ENCODE peak calls at places on chromosomes 4 and X, in six cellular contexts. F is endothelial cell, H is neural crest cell, X is fibroblast of the aortic adventitia, E is fibroblast of mammary gland, K is BJ. J is an unnamed sample.

GRCh38 chrX:156002517-156002916 is 5.0 kb downstream of the IL9R start:
- DNase-seq in X (no peak), E (no peak), H (no peak), K (no peak), F (no peak), J (no peak)

GRCh38 chr4:138643827-138644226 is 371.8 kb upstream of the NOCT start:
- DNase-seq in X (peak), K (peak), F (no peak), E (peak), H (no peak), J (no peak)

GRCh38 chr4:37717575-37717974 is 31.4 kb upstream of the RELL1 start:
- DNase-seq in E (peak), K (no peak), X (peak), H (no peak), F (no peak), J (no peak)

GRCh38 chr4:1822568-1823544 is 29.8 kb downstream of the FGFR3 start:
- DNase-seq in K (no peak), H (no peak), X (no peak), E (no peak), F (no peak), J (no peak)

GRCh38 chr4:174483792-174484191 is 38.5 kb downstream of the HPGD start:
- DNase-seq in H (no peak), X (no peak), K (no peak), E (no peak), F (no peak), J (no peak)

GRCh38 chrX:110087485-110088356 is 84.8 kb downstream of the TMEM164 start:
- DNase-seq in X (peak), E (peak), F (no peak), H (no peak), K (peak), J (no peak)

GRCh38 chr4:169238445-169238844 is 32.3 kb downstream of the SH3RF1 start:
- DNase-seq in F (no peak), X (peak), E (peak), K (no peak), H (no peak), J (no peak)

GRCh38 chr4:3407930-3408792 is 33.6 kb upstream of the HGFAC start:
- DNase-seq in E (no peak), H (no peak), F (no peak), X (no peak), K (no peak), J (no peak)

GRCh38 chr4:19193274-19193962 is 1058.3 kb upstream of the SLIT2 start:
- DNase-seq in F (no peak), K (no peak), H (no peak), X (no peak), E (no peak), J (no peak)

GRCh38 chr4:119026662-119027444 is 108.8 kb upstream of the MYOZ2 start:
- DNase-seq in F (no peak), X (no peak), K (no peak), H (no peak), E (peak), J (no peak)

GRCh38 chrX:81586091-81586490 is 384.2 kb downstream of the SH3BGRL start:
- DNase-seq in X (no peak), K (no peak), H (no peak), E (no peak), F (no peak), J (no peak)

GRCh38 chr4:876780-877179 is 50.9 kb upstream of the CPLX1 start:
- DNase-seq in H (no peak), X (no peak), E (no peak), F (peak), K (no peak), J (no peak)

GRCh38 chr4:75673959-75674328 is 733 bp upstream of the G3BP2 start:
- DNase-seq in E (no peak), H (no peak), K (no peak), X (peak), F (no peak), J (no peak)

GRCh38 chr4:183499389-183499788 is 5.5 kb upstream of the ING2 start:
- DNase-seq in H (no peak), X (no peak), E (no peak), F (no peak), K (no peak), J (no peak)

GRCh38 chr4:129146639-129147038 is 50.7 kb downstream of the C4orf33 start:
- DNase-seq in K (no peak), F (no peak), E (no peak), X (no peak), H (no peak), J (no peak)

GRCh38 chr4:173917255-173917960 is 366.1 kb downstream of the FBXO8 start:
- DNase-seq in K (no peak), X (peak), F (no peak), H (no peak), E (peak), J (no peak)

GRCh38 chr4:165016971-165017370 is 14.8 kb upstream of the TRIM60 start:
- DNase-seq in K (no peak), E (peak), X (no peak), F (peak), H (no peak), J (no peak)

GRCh38 chr4:7341486-7342222 is 93.1 kb downstream of the PSAPL1 start:
- DNase-seq in X (no peak), H (no peak), K (no peak), F (no peak), E (no peak), J (no peak)

GRCh38 chr4:107094976-107095375 is 58.9 kb upstream of the DKK2 start:
- DNase-seq in F (no peak), K (no peak), H (no peak), X (peak), E (peak), J (no peak)

GRCh38 chr4:141002323-141002805 is 130.9 kb downstream of the RNF150 start:
- DNase-seq in K (peak), E (peak), H (no peak), X (no peak), F (no peak), J (no peak)

GRCh38 chrX:148915474-148915873 is 415.1 kb downstream of the AFF2 start:
- DNase-seq in E (no peak), F (no peak), H (no peak), K (no peak), X (no peak), J (peak)

GRCh38 chrX:46447384-46447783 is 97.8 kb downstream of the ZNF674 start:
- DNase-seq in F (no peak), K (no peak), X (no peak), E (peak), H (no peak), J (no peak)

GRCh38 chr4:117324851-117325491 is 239.6 kb upstream of the TRAM1L1 start:
- DNase-seq in H (no peak), F (no peak), E (peak), X (peak), K (peak), J (no peak)

GRCh38 chr4:152935138-152935537 is 985 bp upstream of the FHDC1 start:
- DNase-seq in H (no peak), X (no peak), F (no peak), E (no peak), K (no peak), J (peak)

GRCh38 chr4:182978152-182978827 is 61.1 kb upstream of the DCTD start:
- DNase-seq in X (peak), E (no peak), K (peak), H (no peak), F (no peak), J (no peak)

GRCh38 chr4:6695660-6696581 is 2.2 kb downstream of the S100P start:
- DNase-seq in E (no peak), K (no peak), X (no peak), H (no peak), F (no peak), J (no peak)

GRCh38 chrX:1545776-1546408 is 8.9 kb upstream of the P2RY8 start:
- DNase-seq in F (no peak), K (no peak), X (no peak), E (no peak), H (no peak), J (no peak)

GRCh38 chr4:112540695-112541094 is 24.7 kb upstream of the NEUROG2 start:
- DNase-seq in E (no peak), H (no peak), K (no peak), F (no peak), X (no peak), J (no peak)

GRCh38 chrX:131830400-131831184 is 192.5 kb upstream of the STK26 start:
- DNase-seq in E (peak), H (peak), K (no peak), F (peak), X (peak), J (no peak)

GRCh38 chrX:110741213-110741796 is 54.3 kb downstream of the CHRDL1 start:
- DNase-seq in H (no peak), X (peak), E (peak), K (no peak), F (no peak), J (no peak)

GRCh38 chr4:140188975-140189374 is 35.0 kb upstream of the MAML3 start:
- DNase-seq in H (no peak), K (no peak), X (peak), F (no peak), E (peak), J (no peak)

GRCh38 chr4:127586922-127587571 is 45.7 kb upstream of the INTU start:
- DNase-seq in E (peak), H (no peak), X (peak), F (peak), K (no peak), J (peak)

GRCh38 chr4:8674311-8674885 is 81.8 kb downstream of the CPZ start:
- DNase-seq in X (no peak), K (no peak), H (no peak), E (no peak), F (no peak), J (no peak)

GRCh38 chr4:23934223-23934622 is 44.4 kb upstream of the PPARGC1A start:
- DNase-seq in H (no peak), X (no peak), F (no peak), K (no peak), E (no peak), J (no peak)

GRCh38 chr4:23931489-23931830 is 41.6 kb upstream of the PPARGC1A start:
- DNase-seq in E (no peak), H (no peak), X (no peak), K (no peak), F (no peak), J (no peak)

GRCh38 chr4:23930750-23931488 is 41.1 kb upstream of the PPARGC1A start:
- DNase-seq in E (peak), F (no peak), K (no peak), X (no peak), H (no peak), J (no peak)

GRCh38 chr4:23932935-23933334 is 43.1 kb upstream of the PPARGC1A start:
- DNase-seq in F (no peak), X (peak), E (peak), K (no peak), H (no peak), J (no peak)

DNA sequence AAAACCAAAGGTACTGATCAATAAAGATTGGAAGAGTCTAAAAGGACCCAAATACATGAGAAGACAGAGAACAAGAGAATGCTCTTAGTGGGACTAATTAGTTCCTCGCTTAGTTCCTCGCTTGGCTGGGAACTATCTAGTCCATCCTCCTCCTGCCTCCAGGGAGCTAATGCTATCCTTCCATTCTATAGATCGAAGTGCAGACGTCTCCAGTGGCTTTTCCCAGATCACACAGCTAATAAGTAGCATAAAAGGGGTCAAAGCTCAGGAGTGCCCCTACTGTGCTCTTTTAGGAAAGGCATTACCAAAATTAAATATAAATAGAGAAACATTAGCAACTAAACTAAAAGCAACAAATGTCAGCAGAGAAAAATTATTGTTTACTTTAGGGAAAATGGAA is 42.3 kb upstream of the PPARGC1A start:
- DNase-seq in X (no peak), E (no peak), K (no peak), F (no peak), H (no peak), J (no peak)
- TF ChIP-seq CTCF in X (no peak), E (no peak), K (no peak), F (no peak), H (no peak), J (no peak)

GRCh38 chr4:24810016-24810415 is 14.6 kb downstream of the SOD3 start:
- DNase-seq in H (no peak), X (peak), F (no peak), E (peak), K (no peak), J (no peak)

GRCh38 chr4:24808955-24809354 is 13.6 kb downstream of the SOD3 start:
- DNase-seq in H (no peak), K (no peak), E (no peak), X (no peak), F (no peak), J (no peak)

GRCh38 chr4:24808261-24808660 is 12.9 kb downstream of the SOD3 start:
- DNase-seq in K (no peak), H (no peak), E (no peak), X (no peak), F (no peak), J (no peak)

GRCh38 chr4:24807611-24808010 is 12.2 kb downstream of the SOD3 start:
- DNase-seq in H (no peak), E (no peak), F (no peak), K (no peak), X (no peak), J (no peak)

GRCh38 chr4:24809376-24809775 is 14.0 kb downstream of the SOD3 start:
- DNase-seq in H (no peak), F (no peak), X (no peak), E (no peak), K (no peak), J (no peak)
- TF ChIP-seq CTCF in H (no peak), F (no peak), X (no peak), E (peak), K (peak), J (no peak)

GRCh38 chr4:41882622-41883347 is 52.4 kb upstream of the TMEM33 start:
- DNase-seq in E (peak), H (peak), K (no peak), F (peak), X (peak), J (peak)

GRCh38 chr4:41880840-41881831 is 54.1 kb upstream of the TMEM33 start:
- DNase-seq in X (peak), K (no peak), H (no peak), E (no peak), F (peak), J (peak)

GRCh38 chr4:41885456-41885855 is 49.8 kb upstream of the TMEM33 start:
- DNase-seq in X (no peak), F (no peak), K (no peak), H (no peak), E (no peak), J (no peak)

GRCh38 chr4:41881931-41882621 is 53.2 kb upstream of the TMEM33 start:
- DNase-seq in E (no peak), K (no peak), X (no peak), F (peak), H (no peak), J (peak)

GRCh38 chr4:41883988-41884737 is 51.1 kb upstream of the TMEM33 start:
- DNase-seq in E (no peak), X (no peak), F (no peak), K (no peak), H (no peak), J (no peak)
- TF ChIP-seq CTCF in E (no peak), X (no peak), F (no peak), K (no peak), H (no peak), J (no peak)

GRCh38 chrX:38474543-38474942 is 86.8 kb upstream of the TSPAN7 start:
- DNase-seq in E (no peak), H (no peak), K (no peak), F (no peak), X (no peak), J (no peak)
- TF ChIP-seq CTCF in E (no peak), H (no peak), K (no peak), F (no peak), X (no peak), J (no peak)